ENCODE peak calls at places on chromosomes 12 and 14, in nine cellular contexts. T is heart right ventricle, Y is aorta, S is Panc1, X is psoas muscle, E is GM23248, K is PC-3, G is stomach, J is upper lobe of right lung. W is an unnamed sample.

GRCh38 chr12:96223411-96224218 is 29.4 kb downstream of the ELK3 start:
- DNase-seq in K (no peak), G (no peak), T (no peak), S (no peak), J (no peak), X (no peak), E (no peak), Y (no peak), W (no peak)

GRCh38 chr14:83291716-83292115 is 1758.1 kb upstream of the SEL1L start:
- DNase-seq in S (no peak), E (peak; percentile 9), X (no peak), T (no peak), G (no peak), J (no peak), Y (no peak), K (no peak), W (no peak)

GRCh38 chr14:95255487-95255886 is 64.2 kb downstream of the CLMN start:
- DNase-seq in T (peak; percentile 59), K (no peak), J (peak; percentile 88), E (no peak), X (no peak), S (no peak), G (peak; percentile 86), Y (peak; percentile 56), W (no peak)

GRCh38 chr14:67166450-67166853 is 22.8 kb upstream of the GARIN2 start:
- DNase-seq in E (peak; percentile 69), S (peak; percentile 25), K (peak; percentile 77), Y (no peak), J (no peak), G (no peak), T (peak; percentile 16), X (no peak), W (no peak)

GRCh38 chr12:85280138-85280983 is at the start of gene ALX1:
- DNase-seq in S (no peak), Y (peak; percentile 38), K (no peak), X (peak; percentile 50), T (no peak), E (peak; percentile 50), J (peak; percentile 65), G (no peak), W (no peak)

GRCh38 chr14:70047598-70048312 is 141.0 kb downstream of the SLC8A3 start:
- DNase-seq in G (no peak), S (no peak), J (no peak), E (no peak), T (no peak), K (peak; percentile 70), Y (no peak), X (no peak), W (no peak)

GRCh38 chr12:69101505-69101904 is 137.9 kb upstream of the CPSF6 start:
- DNase-seq in X (no peak), E (no peak), G (no peak), S (no peak), T (no peak), J (no peak), Y (no peak), K (peak; percentile 19), W (peak; percentile 28)

GRCh38 chr14:54698501-54698900 is 131.6 kb downstream of the SAMD4A start:
- DNase-seq in G (no peak), E (no peak), J (no peak), K (no peak), X (no peak), Y (no peak), T (no peak), S (no peak), W (no peak)

GRCh38 chr12:111078731-111079130 is 158.4 kb upstream of the MYL2 start:
- DNase-seq in G (no peak), E (no peak), K (no peak), X (no peak), T (no peak), J (no peak), S (no peak), Y (no peak), W (no peak)

GRCh38 chr12:83123039-83123438 is 436.3 kb downstream of the TMTC2 start:
- DNase-seq in G (no peak), E (peak; percentile 54), J (no peak), T (no peak), X (no peak), Y (no peak), S (no peak), K (no peak), W (no peak)

GRCh38 chr12:31471061-31471460 is 119.9 kb downstream of the DENND5B start:
- DNase-seq in S (no peak), G (no peak), K (peak; percentile 11), T (no peak), Y (no peak), X (no peak), J (no peak), E (no peak), W (no peak)

GRCh38 chr12:29232086-29232485 is 83.0 kb downstream of the FAR2 start:
- DNase-seq in S (no peak), G (no peak), K (no peak), J (no peak), T (no peak), X (no peak), E (no peak), Y (no peak), W (no peak)

GRCh38 chr12:18676112-18676511 is 61.7 kb downstream of the PLCZ1 start:
- DNase-seq in J (no peak), T (no peak), S (no peak), G (no peak), K (peak; percentile 18), E (no peak), X (no peak), Y (no peak), W (no peak)

GRCh38 chr12:66103011-66103913 is 27.3 kb downstream of the LLPH start:
- DNase-seq in G (no peak), T (no peak), Y (no peak), J (no peak), K (peak; percentile 13), E (peak; percentile 33), X (no peak), S (no peak), W (no peak)

GRCh38 chr12:81572411-81572810 is 186.7 kb downstream of the PPFIA2 start:
- DNase-seq in T (no peak), E (no peak), X (no peak), J (no peak), Y (no peak), S (no peak), K (no peak), G (no peak), W (no peak)

DNA sequence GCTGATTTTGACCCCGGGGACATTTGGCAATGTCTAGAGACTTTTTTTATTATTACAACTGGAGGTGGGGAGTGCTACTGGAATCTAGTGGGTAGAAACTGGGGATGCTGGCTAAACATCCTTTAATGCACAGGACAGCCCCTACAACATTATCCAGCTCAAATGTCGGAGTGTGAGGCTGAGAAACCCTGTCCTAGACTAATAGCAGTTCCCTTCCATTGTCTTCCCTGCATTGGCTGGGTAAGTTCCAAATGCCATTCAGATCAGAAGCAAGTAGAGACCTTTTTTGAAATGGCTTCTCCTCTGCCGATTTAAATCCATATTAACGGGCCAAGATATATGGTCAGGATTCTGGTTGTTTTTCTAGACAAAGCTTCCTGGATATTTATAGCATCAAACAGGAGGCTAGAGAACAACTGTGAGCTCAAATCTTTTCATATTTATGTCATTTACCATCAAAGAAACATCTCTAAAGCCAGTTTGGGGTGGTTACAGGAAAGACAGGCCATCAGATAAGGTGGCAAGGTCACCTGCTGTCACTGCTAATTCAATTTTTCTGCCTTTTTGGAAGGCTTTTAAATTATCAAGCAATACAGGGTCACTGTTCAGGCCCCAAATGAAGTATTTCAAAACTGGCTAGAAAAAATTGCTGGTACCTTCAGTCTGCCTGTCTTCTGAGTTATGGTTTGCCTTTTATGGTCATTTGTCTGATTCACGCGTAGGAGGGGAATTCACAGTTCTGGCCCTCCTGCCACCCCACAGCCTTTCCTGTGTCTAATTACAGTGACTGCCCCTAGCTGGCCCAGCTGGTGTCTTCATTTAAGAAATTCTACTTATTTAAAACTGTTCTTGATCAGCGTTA is 20.1 kb upstream of the AKAP5 start:
- DNase-seq in J (no peak), E (peak; percentile 67), Y (peak; percentile 52), S (no peak), X (no peak), G (no peak), K (no peak), T (no peak), W (no peak)
- H3K36me3 ChIP-seq in J (peaks cover 44% of the 10 kb centered on the region), E (peaks cover 3% of the 10 kb centered on the region), Y (peaks cover 2% of the 10 kb centered on the region), S (peaks cover 18% of the 10 kb centered on the region), X (peaks cover 90% of the 10 kb centered on the region), G (peaks cover 76% of the 10 kb centered on the region), K (peaks cover 50% of the 10 kb centered on the region), T (no peaks in the 10 kb centered on the region), W (peaks cover 100% of the 10 kb centered on the region)

GRCh38 chr12:132489602-132490239 is at the start of gene FBRSL1:
- DNase-seq in J (peak; percentile 94), Y (peak; percentile 92), G (peak; percentile 93), X (peak; percentile 95), K (peak; percentile 85), S (no peak), E (peak; percentile 96), T (peak; percentile 89), W (peak; percentile 95)

GRCh38 chr12:132491761-132492378 is 1.9 kb downstream of the FBRSL1 start:
- DNase-seq in J (no peak), S (no peak), G (no peak), E (no peak), Y (no peak), X (no peak), K (peak; percentile 29), T (no peak), W (no peak)

GRCh38 chr12:132492522-132492921 is 2.6 kb downstream of the FBRSL1 start:
- DNase-seq in X (no peak), J (no peak), S (no peak), E (no peak), Y (no peak), G (no peak), K (no peak), T (no peak), W (no peak)

GRCh38 chr12:132490481-132491348 is 764 bp downstream of the FBRSL1 start:
- DNase-seq in X (no peak), K (no peak), S (no peak), Y (no peak), G (no peak), J (no peak), E (peak; percentile 75), T (no peak), W (no peak)

DNA sequence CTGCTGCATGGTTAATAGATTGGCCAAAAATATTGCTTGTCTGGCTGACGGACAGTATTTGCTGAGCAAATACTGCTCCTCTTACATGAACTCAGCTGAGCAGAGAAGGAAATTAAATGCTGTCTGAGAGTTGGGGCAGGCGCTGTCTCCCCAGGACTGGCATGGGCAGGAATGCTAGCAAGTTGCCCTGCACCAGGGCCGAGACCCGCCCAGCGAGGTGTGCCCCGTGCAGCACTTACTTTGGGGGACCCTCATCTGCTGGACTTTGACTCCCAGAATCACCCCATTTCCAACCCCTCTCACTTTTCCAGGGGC is 1.4 kb downstream of the FBRSL1 start:
- DNase-seq in K (peak; percentile 54), T (no peak), E (no peak), J (no peak), S (no peak), G (no peak), X (no peak), Y (no peak), W (no peak)
- H3K4me1 ChIP-seq in K (peaks cover 41% of the 10 kb centered on the region), T (peaks cover 53% of the 10 kb centered on the region), E (peaks cover 4% of the 10 kb centered on the region), J (peaks cover 60% of the 10 kb centered on the region), S (peaks cover 49% of the 10 kb centered on the region), G (peaks cover 70% of the 10 kb centered on the region), X (peaks cover 54% of the 10 kb centered on the region), Y (no peaks in the 10 kb centered on the region), W (peaks cover 5% of the 10 kb centered on the region)

GRCh38 chr14:34580381-34580780 is 40.9 kb upstream of the EAPP start:
- DNase-seq in J (peak; percentile 19), Y (peak; percentile 30), G (peak; percentile 13), E (no peak), S (no peak), X (no peak), T (no peak), K (no peak), W (peak; percentile 18)
- H3K36me3 ChIP-seq in J (peaks cover 84% of the 10 kb centered on the region), Y (peaks cover 5% of the 10 kb centered on the region), G (peaks cover 97% of the 10 kb centered on the region), E (peaks cover 46% of the 10 kb centered on the region), S (peaks cover 7% of the 10 kb centered on the region), X (peaks cover 96% of the 10 kb centered on the region), T (no peaks in the 10 kb centered on the region), K (peaks cover 12% of the 10 kb centered on the region), W (peaks cover 50% of the 10 kb centered on the region)

GRCh38 chr12:47773858-47774580 is 981 bp downstream of the SLC48A1 start:
- DNase-seq in Y (no peak), E (peak; percentile 32), S (no peak), G (no peak), X (peak; percentile 38), J (no peak), K (peak; percentile 23), T (no peak), W (no peak)
- H3K4me1 ChIP-seq in Y (no peaks in the 10 kb centered on the region), E (peaks cover 40% of the 10 kb centered on the region), S (peaks cover 50% of the 10 kb centered on the region), G (peaks cover 76% of the 10 kb centered on the region), X (peaks cover 54% of the 10 kb centered on the region), J (peaks cover 63% of the 10 kb centered on the region), K (peaks cover 34% of the 10 kb centered on the region), T (peaks cover 60% of the 10 kb centered on the region), W (peaks cover 37% of the 10 kb centered on the region)

W was measured in right lobe of liver.